ENCODE peak calls at places on chromosome 6, in nine cellular contexts. M is posterior cingulate gyrus, A is HFFc6, S is HS-5, L is putamen, E is BJ, T is transverse colon, J is activated B cell treated with CpG ODN at 0.5 μM for 24 hours, D is endothelial cell. K is an unnamed sample.

GRCh38 chr6:157603971-157604370 is 219.1 kb upstream of the SNX9 start:
- DNase-seq in M (no peak), D (no peak), S (no peak), T (no peak), L (no peak), J (no peak), A (no peak), E (no peak), K (no peak)

GRCh38 chr6:157283900-157284737 is 39.2 kb downstream of the TMEM242 start:
- DNase-seq in J (no peak), S (no peak), D (no peak), A (no peak), M (no peak), E (no peak), T (no peak), L (no peak), K (no peak)

GRCh38 chr6:15395087-15395486 is 149.2 kb downstream of the JARID2 start:
- DNase-seq in S (no peak), A (no peak), J (no peak), E (no peak), D (no peak), M (no peak), L (no peak), T (no peak), K (no peak)

GRCh38 chr6:142943746-142944125 is 1.2 kb downstream of the HIVEP2 start:
- DNase-seq in A (no peak), D (peak), T (peak), L (no peak), M (peak), J (peak), S (no peak), E (no peak), K (no peak)

GRCh38 chr6:38354905-38355304 is 284.8 kb downstream of the BTBD9 start:
- DNase-seq in A (no peak), T (no peak), M (no peak), S (no peak), J (no peak), L (no peak), D (no peak), E (no peak), K (no peak)

GRCh38 chr6:58113960-58114359 is 796.5 kb downstream of the PRIM2 start:
- DNase-seq in M (no peak), L (no peak), S (no peak), J (no peak), T (no peak), A (no peak), E (no peak), D (no peak), K (no peak)

GRCh38 chr6:85460951-85461805 is 11.3 kb downstream of the NT5E start:
- DNase-seq in D (no peak), L (no peak), A (peak), T (no peak), M (no peak), J (no peak), S (no peak), E (no peak), K (peak)

GRCh38 chr6:111957623-111958315 is 84.5 kb upstream of the FYN start:
- DNase-seq in D (no peak), M (no peak), L (no peak), S (no peak), T (no peak), A (no peak), J (no peak), E (no peak), K (no peak)

GRCh38 chr6:2072450-2072849 is 173.0 kb downstream of the GMDS start:
- DNase-seq in S (no peak), J (no peak), D (no peak), E (no peak), L (no peak), T (no peak), A (no peak), M (no peak), K (no peak)

GRCh38 chr6:46246081-46246480 is 75.3 kb upstream of the ENPP5 start:
- DNase-seq in S (no peak), M (no peak), E (no peak), D (no peak), T (no peak), A (no peak), L (no peak), J (no peak), K (no peak)

GRCh38 chr6:56794421-56794820 is 151.7 kb upstream of the DST start:
- DNase-seq in M (no peak), D (no peak), A (no peak), S (no peak), E (no peak), T (no peak), L (no peak), J (no peak), K (no peak)